ENCODE peak calls at places on chromosomes 3 and 15, in ten cellular contexts. N is HTR-8/SVneo; E is A673; S is gastrocnemius medialis; Y is IMR-90; P is neural progenitor cell; B is NCI-H1092 treated with DMSO at 0.1 percent for 48 hours; J is CD8-positive, alpha-beta T cell; T is heart left ventricle; W is nucleus accumbens. L is an unnamed sample.

GRCh38 chr3:49017978-49018706 is at the start of gene DALRD3:
- DNase-seq in S (peak; percentile 40), B (peak; percentile 70), W (peak; percentile 69), N (peak; percentile 64), E (peak; percentile 54), T (peak; percentile 79), J (peak; percentile 43), Y (peak; percentile 51), P (peak; percentile 86), L (no peak)

GRCh38 chr15:78405336-78405924 is 32.6 kb upstream of the IREB2 start:
- DNase-seq in S (no peak), J (no peak), W (no peak), N (no peak), B (no peak), T (no peak), Y (no peak), E (no peak), P (peak; percentile 18), L (no peak)

GRCh38 chr15:74723754-74724334 is 1.5 kb downstream of the CYP1A1 start:
- DNase-seq in E (peak; percentile 83), J (no peak), Y (peak; percentile 46), T (no peak), S (no peak), N (peak; percentile 78), B (peak; percentile 28), W (no peak), P (peak; percentile 89), L (peak; percentile 52)

GRCh38 chr15:57172925-57173324 is 203.4 kb upstream of the CGNL1 start:
- DNase-seq in J (no peak), T (no peak), S (no peak), W (no peak), Y (peak; percentile 49), N (no peak), E (no peak), B (no peak), P (no peak), L (no peak)

GRCh38 chr3:15861163-15861562 is 63.4 kb upstream of the ANKRD28 start:
- DNase-seq in E (no peak), P (no peak), S (no peak), B (no peak), J (no peak), W (no peak), N (no peak), Y (no peak), T (no peak), L (no peak)

GRCh38 chr3:12656850-12657249 is 7.1 kb downstream of the RAF1 start:
- DNase-seq in P (no peak), S (no peak), T (no peak), J (no peak), E (no peak), W (no peak), N (no peak), Y (no peak), B (no peak), L (no peak)

GRCh38 chr3:104388624-104389023 is 978.1 kb upstream of the ALCAM start:
- DNase-seq in J (no peak), E (peak; percentile 4), P (no peak), N (no peak), W (no peak), S (no peak), Y (peak; percentile 19), T (no peak), B (peak; percentile 16), L (no peak)

GRCh38 chr3:99648091-99648490 is 9.7 kb downstream of the COL8A1 start:
- DNase-seq in J (no peak), S (no peak), T (no peak), Y (peak; percentile 74), P (no peak), N (no peak), E (no peak), W (no peak), B (no peak), L (no peak)

L was measured in NCI-H1694 treated with DMSO at 0.1 percent for 48 hours.